ENCODE peak calls at places on chromosome 7, in ten cellular contexts. H is colonic mucosa; B is amygdala; C is putamen; A is DMS153; V is activated effector memory CD4-positive, alpha-beta T cell treated with anti-CD3 and anti-CD28 coated beads, Interleukin-2, amount 50 U/mL, for 16 hours; U is H9; I is T-helper 9 cell; N is NCI-H2081; S is A172. R is an unnamed sample.

GRCh38 chr7:82805527-82805960 is 357.1 kb downstream of the PCLO start:
- DNase-seq in H (no peak), I (no peak), U (no peak), C (peak), V (no peak), B (no peak), N (no peak), S (peak), A (peak), R (peak)

GRCh38 chr7:40151504-40151903 is 16.7 kb downstream of the SUGCT start:
- DNase-seq in A (no peak), U (no peak), V (no peak), S (no peak), H (no peak), I (no peak), B (no peak), C (no peak), N (no peak), R (no peak)

GRCh38 chr7:55271069-55271468 is 94.1 kb upstream of the LANCL2 start:
- DNase-seq in H (no peak), I (no peak), U (no peak), A (no peak), C (no peak), V (no peak), N (no peak), B (no peak), S (no peak), R (peak)

GRCh38 chr7:98551541-98552273 is 65.4 kb upstream of the NPTX2 start:
- DNase-seq in U (no peak), V (no peak), B (no peak), H (peak), A (no peak), I (no peak), S (no peak), N (no peak), C (no peak), R (peak)

GRCh38 chr7:30965883-30966282 is 2.1 kb downstream of the GHRHR start:
- DNase-seq in H (no peak), U (no peak), I (no peak), S (no peak), A (no peak), B (no peak), V (no peak), N (no peak), C (no peak), R (no peak)

GRCh38 chr7:111255576-111255975 is 164.6 kb downstream of the LRRN3 start:
- DNase-seq in S (no peak), A (no peak), H (no peak), I (no peak), V (no peak), U (no peak), N (no peak), C (no peak), B (no peak), R (peak)

GRCh38 chr7:47153571-47153970 is 428.3 kb downstream of the TNS3 start:
- DNase-seq in C (no peak), I (no peak), S (no peak), U (peak), A (peak), H (no peak), N (peak), B (no peak), V (no peak), R (no peak)

GRCh38 chr7:13115157-13115772 is 427.8 kb downstream of the ARL4A start:
- DNase-seq in V (no peak), U (no peak), A (no peak), N (no peak), S (no peak), I (no peak), C (no peak), B (no peak), H (no peak), R (peak)

GRCh38 chr7:132394283-132395003 is 181.8 kb downstream of the PLXNA4 start:
- DNase-seq in N (no peak), A (no peak), B (no peak), U (no peak), H (no peak), S (no peak), C (no peak), V (no peak), I (no peak), R (peak)

GRCh38 chr7:101921061-101921460 is 103.6 kb downstream of the CUX1 start:
- DNase-seq in C (no peak), B (no peak), S (no peak), H (no peak), I (no peak), A (no peak), U (no peak), N (no peak), V (no peak), R (no peak)

GRCh38 chr7:154767194-154767593 is 235.7 kb downstream of the PAXIP1 start:
- DNase-seq in U (peak), N (no peak), I (no peak), A (no peak), H (no peak), B (no peak), S (peak), C (no peak), V (no peak), R (no peak)

GRCh38 chr7:44305564-44306507 is 19.6 kb downstream of the CAMK2B start:
- DNase-seq in V (peak), H (peak), B (no peak), S (no peak), C (no peak), U (no peak), N (no peak), I (no peak), A (no peak), R (no peak)

R was measured in SK-MEL-5.